ENCODE peak calls at places on chromosomes 2 and 18, in four cellular contexts. Z is mesenchymal stem cell, Q is fibroblast of lung, R is PC-3. P is an unnamed sample.

GRCh38 chr18:63467699-63468098 is 9.1 kb upstream of the SERPINB5 start:
- DNase-seq in Q (no peak), Z (no peak), R (no peak), P (no peak)

GRCh38 chr2:176126929-176127768 is 2.4 kb upstream of the HOXD8 start:
- DNase-seq in Q (peak; percentile 73), Z (peak; percentile 48), R (peak; percentile 78), P (peak; percentile 59)

GRCh38 chr18:58348517-58348916 is 280.4 kb downstream of the ALPK2 start:
- DNase-seq in Z (no peak), Q (no peak), R (no peak), P (no peak)

GRCh38 chr2:240996161-240996833 is 2.1 kb upstream of the SNED1 start:
- DNase-seq in Z (no peak), R (no peak), Q (no peak), P (no peak)

GRCh38 chr2:234251326-234252271 is 201.1 kb downstream of the SPP2 start:
- DNase-seq in Z (peak; percentile 90), R (peak; percentile 97), Q (peak; percentile 95), P (no peak)

GRCh38 chr2:240598311-240598911 is 11.9 kb downstream of the CAPN10 start:
- DNase-seq in Z (no peak), Q (no peak), R (no peak), P (no peak)

GRCh38 chr18:49970288-49970687 is 157.0 kb upstream of the ACAA2 start:
- DNase-seq in Q (no peak), R (no peak), Z (peak; percentile 5), P (no peak)

GRCh38 chr2:240392084-240392947 is 43.1 kb upstream of the GPC1 start:
- DNase-seq in Z (no peak), Q (no peak), R (no peak), P (no peak)

GRCh38 chr2:181077128-181077709 is 96.8 kb downstream of the UBE2E3 start:
- DNase-seq in Z (peak; percentile 63), Q (peak; percentile 66), R (peak; percentile 74), P (no peak)

GRCh38 chr2:234363011-234363487 is 133.8 kb downstream of the ARL4C start:
- DNase-seq in Q (no peak), R (peak; percentile 95), Z (peak; percentile 46), P (peak; percentile 4)

GRCh38 chr2:171957061-171957460 is 34.8 kb downstream of the HAT1 start:
- DNase-seq in Q (peak; percentile 6), Z (no peak), R (peak; percentile 44), P (no peak)

GRCh38 chr2:149606251-149606811 is 18.8 kb upstream of the MMADHC start:
- DNase-seq in Z (no peak), R (peak; percentile 67), Q (no peak), P (no peak)

GRCh38 chr2:3368261-3368722 is 9.3 kb downstream of the EIPR1 start:
- DNase-seq in R (no peak), Q (no peak), Z (no peak), P (no peak)

GRCh38 chr2:112187805-112188596 is 49.8 kb downstream of the FBLN7 start:
- DNase-seq in R (peak; percentile 71), Z (no peak), Q (no peak), P (peak; percentile 52)
- H3K9ac ChIP-seq in R (no peak overlapping the region), Z (no peak overlapping the region), Q (no peak overlapping the region), P (no peak overlapping the region)

DNA sequence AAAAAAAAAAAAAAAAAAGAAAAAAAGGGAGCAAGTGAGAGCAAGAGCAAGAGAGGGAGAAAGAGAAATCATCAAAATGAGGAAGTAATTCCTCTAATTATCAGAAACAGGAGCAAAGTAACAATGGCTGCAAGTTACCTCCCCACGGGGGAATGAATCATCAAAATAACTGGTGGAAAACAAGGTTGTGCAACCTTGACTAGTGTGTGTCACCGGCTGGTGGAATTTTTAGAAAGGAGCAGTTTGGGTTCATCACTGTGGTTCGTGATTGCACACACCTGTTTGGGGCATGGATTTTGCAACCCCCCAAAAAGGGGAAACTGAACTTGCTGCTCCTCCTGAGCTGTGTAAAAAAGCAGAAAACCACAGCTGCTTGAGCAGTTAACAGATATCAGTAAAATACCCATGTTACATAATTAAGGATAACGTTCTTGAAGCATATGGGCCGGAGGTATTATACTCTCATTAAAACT is 184.0 kb upstream of the ZEB2 start:
- DNase-seq in R (peak; percentile 78), Z (peak; percentile 71), Q (peak; percentile 57), P (peak; percentile 78)
- H3K9ac ChIP-seq in R (no peak overlapping the region), Z (no peak overlapping the region), Q (no peak overlapping the region), P (peak overlapping the region; percentile 53)

GRCh38 chr2:74250189-74250631 is 51.8 kb downstream of the MTHFD2 start:
- DNase-seq in Z (peak; percentile 46), R (peak; percentile 48), Q (peak; percentile 49), P (peak; percentile 56)

GRCh38 chr2:74252862-74253261 is 54.4 kb downstream of the MTHFD2 start:
- DNase-seq in Q (no peak), Z (no peak), R (no peak), P (no peak)

GRCh38 chr2:74252036-74252435 is 53.6 kb downstream of the MTHFD2 start:
- DNase-seq in R (no peak), Q (no peak), Z (no peak), P (no peak)

GRCh38 chr2:74255660-74256228 is 57.3 kb downstream of the MTHFD2 start:
- DNase-seq in Z (no peak), Q (no peak), R (no peak), P (no peak)

GRCh38 chr2:74253937-74254336 is 55.5 kb downstream of the MTHFD2 start:
- DNase-seq in Z (no peak), R (peak; percentile 7), Q (no peak), P (no peak)
- H3K9ac ChIP-seq in Z (peak overlapping the region; percentile 46), R (no peak overlapping the region), Q (no peak overlapping the region), P (no peak overlapping the region)

GRCh38 chr2:205682239-205683021 is at the start of gene NRP2:
- DNase-seq in Z (peak; percentile 92), Q (peak; percentile 88), R (peak; percentile 83), P (no peak)
- H3K9ac ChIP-seq in Z (peak within 1 kb of the TSS; percentile 88), Q (peak within 1 kb of the TSS; percentile 67), R (peak within 1 kb of the TSS; percentile 62), P (no peak within 1 kb of the TSS)